ENCODE peak calls at places on chromosomes 5 and 9, in four cellular contexts. One of them, this sample, is unnamed.

GRCh38 chr5:2741946-2742345 is 9.5 kb downstream of the IRX2 start:
- DNase-seq in mesenchymal stem cell: no peak
- DNase-seq in H9: peak
- DNase-seq in neuronal stem cell: no peak
- DNase-seq in this sample: no peak

GRCh38 chr9:35688558-35689350 is 971 bp downstream of the TPM2 start:
- DNase-seq in mesenchymal stem cell: peak
- DNase-seq in H9: no peak
- DNase-seq in neuronal stem cell: no peak
- DNase-seq in this sample: no peak

GRCh38 chr9:127977877-127978647 is 2.7 kb downstream of the EEIG1 start:
- DNase-seq in mesenchymal stem cell: peak
- DNase-seq in H9: no peak
- DNase-seq in neuronal stem cell: no peak
- DNase-seq in this sample: peak

GRCh38 chr5:157286761-157287211 is 20.9 kb downstream of the CYFIP2 start:
- DNase-seq in mesenchymal stem cell: no peak
- DNase-seq in H9: no peak
- DNase-seq in neuronal stem cell: no peak
- DNase-seq in this sample: no peak

GRCh38 chr5:170523129-170523497 is 19.3 kb downstream of the KCNIP1 start:
- DNase-seq in mesenchymal stem cell: no peak
- DNase-seq in H9: no peak
- DNase-seq in neuronal stem cell: no peak
- DNase-seq in this sample: no peak

GRCh38 chr5:56358703-56359428 is 125.7 kb upstream of the ANKRD55 start:
- DNase-seq in mesenchymal stem cell: no peak
- DNase-seq in H9: no peak
- DNase-seq in neuronal stem cell: no peak
- DNase-seq in this sample: no peak

GRCh38 chr5:16857635-16858034 is 78.5 kb downstream of the MYO10 start:
- DNase-seq in mesenchymal stem cell: no peak
- DNase-seq in H9: no peak
- DNase-seq in neuronal stem cell: no peak
- DNase-seq in this sample: no peak

GRCh38 chr5:140547508-140548299 is at the start of gene EIF4EBP3:
- DNase-seq in mesenchymal stem cell: peak
- DNase-seq in H9: peak
- DNase-seq in neuronal stem cell: peak
- DNase-seq in this sample: peak

GRCh38 chr5:176861276-176861675 is 37.9 kb downstream of the HK3 start:
- DNase-seq in mesenchymal stem cell: no peak
- DNase-seq in H9: no peak
- DNase-seq in neuronal stem cell: no peak
- DNase-seq in this sample: no peak

GRCh38 chr5:151198861-151199260 is 25.0 kb downstream of the CCDC69 start:
- DNase-seq in mesenchymal stem cell: no peak
- DNase-seq in H9: no peak
- DNase-seq in neuronal stem cell: no peak
- DNase-seq in this sample: no peak

GRCh38 chr5:102792705-102793104 is 37.6 kb downstream of the PAM start:
- DNase-seq in mesenchymal stem cell: no peak
- DNase-seq in H9: no peak
- DNase-seq in neuronal stem cell: no peak
- DNase-seq in this sample: peak

GRCh38 chr5:39427225-39427624 is 2.4 kb upstream of the DAB2 start:
- DNase-seq in mesenchymal stem cell: peak
- DNase-seq in H9: no peak
- DNase-seq in neuronal stem cell: no peak
- DNase-seq in this sample: no peak
- H3K4ac ChIP-seq in mesenchymal stem cell: no peak
- H3K4ac ChIP-seq in H9: no peak
- H3K4ac ChIP-seq in neuronal stem cell: no peak
- H3K4ac ChIP-seq in this sample: no peak

DNA sequence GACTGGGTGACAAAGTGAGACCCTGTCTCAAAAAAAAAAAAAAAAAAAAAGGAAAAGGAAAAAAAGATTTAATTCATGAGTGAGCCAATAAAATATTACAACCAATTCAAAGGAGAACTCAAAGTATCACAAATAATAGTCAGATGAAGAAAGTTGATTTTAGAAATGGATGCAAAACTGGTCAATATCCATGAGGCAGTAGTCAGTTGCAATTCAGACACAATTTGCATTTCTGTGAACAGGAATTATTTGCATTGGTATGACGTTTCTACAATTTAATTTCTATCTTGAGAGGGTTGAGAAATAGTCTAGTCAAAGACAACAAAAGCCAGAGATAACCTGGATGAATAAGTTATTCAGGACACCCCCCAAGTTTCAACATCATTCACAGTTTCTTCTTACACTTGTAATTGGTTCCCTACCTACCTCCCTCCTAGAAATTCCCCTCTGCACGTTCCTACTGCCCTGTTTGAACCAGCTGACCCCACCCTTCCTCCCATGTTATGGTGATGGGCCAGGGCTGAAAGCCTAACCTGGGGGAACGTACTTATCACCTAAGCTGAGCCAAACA is 28.6 kb upstream of the CDKN2AIPNL start:
- DNase-seq in mesenchymal stem cell: no peak
- DNase-seq in H9: no peak
- DNase-seq in neuronal stem cell: no peak
- DNase-seq in this sample: no peak
- H2BK15ac ChIP-seq in mesenchymal stem cell: no peak
- H2BK15ac ChIP-seq in H9: no peak
- H2BK15ac ChIP-seq in neuronal stem cell: no peak
- H2BK15ac ChIP-seq in this sample: no peak

GRCh38 chr9:70552561-70552960 is 138.1 kb upstream of the KLF9 start:
- DNase-seq in mesenchymal stem cell: no peak
- DNase-seq in H9: no peak
- DNase-seq in neuronal stem cell: no peak
- DNase-seq in this sample: no peak
- H3K4ac ChIP-seq in mesenchymal stem cell: no peak
- H3K4ac ChIP-seq in H9: no peak
- H3K4ac ChIP-seq in neuronal stem cell: no peak
- H3K4ac ChIP-seq in this sample: no peak

GRCh38 chr5:142960309-142960696 is 190.1 kb downstream of the ARHGAP26 start:
- DNase-seq in mesenchymal stem cell: peak
- DNase-seq in H9: no peak
- DNase-seq in neuronal stem cell: no peak
- DNase-seq in this sample: no peak

GRCh38 chr5:142961435-142962171 is 191.4 kb downstream of the ARHGAP26 start:
- DNase-seq in mesenchymal stem cell: no peak
- DNase-seq in H9: no peak
- DNase-seq in neuronal stem cell: no peak
- DNase-seq in this sample: no peak

GRCh38 chr5:142957528-142957927 is 187.4 kb downstream of the ARHGAP26 start:
- DNase-seq in mesenchymal stem cell: no peak
- DNase-seq in H9: no peak
- DNase-seq in neuronal stem cell: no peak
- DNase-seq in this sample: no peak

GRCh38 chr5:142958933-142959682 is 188.9 kb downstream of the ARHGAP26 start:
- DNase-seq in mesenchymal stem cell: no peak
- DNase-seq in H9: no peak
- DNase-seq in neuronal stem cell: no peak
- DNase-seq in this sample: no peak

DNA sequence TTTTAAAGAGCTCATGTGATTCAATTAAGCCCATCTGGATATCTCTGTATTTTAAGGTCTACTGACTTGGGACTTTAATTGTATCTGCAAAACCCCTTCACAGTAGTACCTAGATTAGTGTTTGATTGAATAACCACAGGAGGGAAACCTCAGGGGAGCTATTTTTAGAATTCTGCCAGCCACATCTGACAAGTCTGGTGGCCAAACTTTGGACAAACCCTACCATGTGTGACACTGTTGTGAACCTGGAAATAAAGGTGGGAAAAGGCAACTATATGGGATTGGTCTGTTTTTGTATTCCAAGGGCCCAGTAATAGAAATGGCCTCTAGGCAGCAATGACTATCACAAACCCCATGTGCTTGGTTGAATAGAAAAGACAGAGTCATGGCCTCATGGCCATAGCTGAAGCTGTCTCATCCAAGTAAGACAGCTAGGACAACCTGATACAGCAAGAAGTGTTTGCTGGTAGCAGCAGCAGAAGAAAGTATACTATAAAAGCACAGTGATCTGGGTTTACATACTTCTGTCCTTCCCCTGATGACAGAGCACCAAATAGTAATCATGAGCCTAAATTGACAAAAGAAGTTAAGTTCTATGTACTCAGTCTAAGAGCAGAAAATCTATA is 189.6 kb downstream of the ARHGAP26 start:
- DNase-seq in mesenchymal stem cell: peak
- DNase-seq in H9: no peak
- DNase-seq in neuronal stem cell: no peak
- DNase-seq in this sample: peak
- H2BK15ac ChIP-seq in mesenchymal stem cell: no peak
- H2BK15ac ChIP-seq in H9: no peak
- H2BK15ac ChIP-seq in neuronal stem cell: no peak
- H2BK15ac ChIP-seq in this sample: no peak

GRCh38 chr5:75623846-75624245 is 12.6 kb downstream of the ANKDD1B start:
- DNase-seq in mesenchymal stem cell: peak
- DNase-seq in H9: no peak
- DNase-seq in neuronal stem cell: no peak
- DNase-seq in this sample: no peak

GRCh38 chr5:75616961-75617660 is 5.9 kb downstream of the ANKDD1B start:
- DNase-seq in mesenchymal stem cell: peak
- DNase-seq in H9: no peak
- DNase-seq in neuronal stem cell: no peak
- DNase-seq in this sample: no peak

GRCh38 chr5:75617746-75618352 is 6.6 kb downstream of the ANKDD1B start:
- DNase-seq in mesenchymal stem cell: peak
- DNase-seq in H9: no peak
- DNase-seq in neuronal stem cell: no peak
- DNase-seq in this sample: no peak

GRCh38 chr5:75622564-75622963 is 11.3 kb downstream of the ANKDD1B start:
- DNase-seq in mesenchymal stem cell: no peak
- DNase-seq in H9: no peak
- DNase-seq in neuronal stem cell: no peak
- DNase-seq in this sample: no peak

DNA sequence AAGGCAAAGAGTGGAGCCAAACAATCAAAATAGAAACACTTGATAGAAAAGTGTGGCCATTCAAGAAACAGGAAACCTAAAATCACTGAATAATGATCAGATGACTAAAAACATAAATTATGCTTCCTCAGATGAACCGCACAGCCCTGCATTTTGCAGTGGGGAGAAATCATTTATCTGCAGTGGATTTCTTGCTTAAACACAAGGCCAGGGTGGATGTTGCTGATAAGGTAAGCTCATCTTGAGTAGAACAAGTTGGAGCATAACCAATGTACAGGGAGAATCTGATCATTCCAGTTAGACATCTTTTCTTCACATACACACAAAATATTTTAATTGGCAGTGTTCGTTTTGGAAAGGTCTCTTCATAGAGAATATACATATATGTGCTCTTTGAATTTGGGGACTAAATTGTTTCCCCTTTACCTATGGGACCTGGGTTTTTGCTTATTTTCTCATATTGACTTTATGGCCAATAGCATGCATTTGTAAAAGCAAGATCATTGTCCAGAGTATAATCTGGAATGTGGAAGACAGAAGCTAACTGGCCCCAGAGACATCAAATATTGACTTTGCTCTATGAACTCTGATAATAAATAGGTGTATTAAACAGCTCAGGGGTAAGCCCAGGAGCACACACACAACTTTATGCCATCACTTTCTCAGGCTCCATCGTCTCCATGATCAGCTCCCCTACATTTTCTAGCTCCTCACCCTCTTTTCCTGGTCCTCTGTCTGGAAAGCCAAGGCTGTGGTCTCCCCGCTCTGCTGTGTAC is 9.1 kb downstream of the ANKDD1B start:
- DNase-seq in mesenchymal stem cell: no peak
- DNase-seq in H9: no peak
- DNase-seq in neuronal stem cell: no peak
- DNase-seq in this sample: no peak
- H3K4ac ChIP-seq in mesenchymal stem cell: no peak
- H3K4ac ChIP-seq in H9: no peak
- H3K4ac ChIP-seq in neuronal stem cell: no peak
- H3K4ac ChIP-seq in this sample: no peak

GRCh38 chr9:3525088-3525835 is 539 bp downstream of the RFX3 start:
- DNase-seq in mesenchymal stem cell: no peak
- DNase-seq in H9: no peak
- DNase-seq in neuronal stem cell: no peak
- DNase-seq in this sample: peak
- H2BK15ac ChIP-seq in mesenchymal stem cell: peak
- H2BK15ac ChIP-seq in H9: no peak
- H2BK15ac ChIP-seq in neuronal stem cell: peak
- H2BK15ac ChIP-seq in this sample: no peak

GRCh38 chr5:65480306-65480865 is 1.3 kb downstream of the ADAMTS6 start:
- DNase-seq in mesenchymal stem cell: peak
- DNase-seq in H9: no peak
- DNase-seq in neuronal stem cell: no peak
- DNase-seq in this sample: peak

GRCh38 chr5:65482280-65482726 is 583 bp upstream of the ADAMTS6 start:
- DNase-seq in mesenchymal stem cell: peak
- DNase-seq in H9: no peak
- DNase-seq in neuronal stem cell: no peak
- DNase-seq in this sample: no peak

GRCh38 chr5:65481171-65481575 is 547 bp downstream of the ADAMTS6 start:
- DNase-seq in mesenchymal stem cell: peak
- DNase-seq in H9: no peak
- DNase-seq in neuronal stem cell: no peak
- DNase-seq in this sample: no peak

GRCh38 chr5:65482727-65483473 is 1.2 kb upstream of the ADAMTS6 start:
- DNase-seq in mesenchymal stem cell: peak
- DNase-seq in H9: peak
- DNase-seq in neuronal stem cell: no peak
- DNase-seq in this sample: peak

GRCh38 chr5:65481635-65482271 is at the start of gene ADAMTS6:
- DNase-seq in mesenchymal stem cell: peak
- DNase-seq in H9: peak
- DNase-seq in neuronal stem cell: peak
- DNase-seq in this sample: peak
- H3K4ac ChIP-seq in mesenchymal stem cell: peak
- H3K4ac ChIP-seq in H9: no peak
- H3K4ac ChIP-seq in neuronal stem cell: no peak
- H3K4ac ChIP-seq in this sample: no peak

GRCh38 chr5:32490972-32491557 is 46.5 kb upstream of the ZFR start:
- DNase-seq in mesenchymal stem cell: no peak
- DNase-seq in H9: no peak
- DNase-seq in neuronal stem cell: no peak
- DNase-seq in this sample: no peak
- H2BK15ac ChIP-seq in mesenchymal stem cell: no peak
- H2BK15ac ChIP-seq in H9: no peak
- H2BK15ac ChIP-seq in neuronal stem cell: no peak
- H2BK15ac ChIP-seq in this sample: no peak

GRCh38 chr9:133692364-133692985 is 45.7 kb downstream of the SARDH start:
- DNase-seq in mesenchymal stem cell: no peak
- DNase-seq in H9: no peak
- DNase-seq in neuronal stem cell: no peak
- DNase-seq in this sample: no peak
- H3K4ac ChIP-seq in mesenchymal stem cell: no peak
- H3K4ac ChIP-seq in H9: no peak
- H3K4ac ChIP-seq in neuronal stem cell: peak
- H3K4ac ChIP-seq in this sample: no peak

This sample was measured in mesendoderm.